ENCODE peak calls at places on chromosomes 5 and 9, in nine cellular contexts. E is colonic mucosa, C is body of pancreas, Q is MM.1S, M is hepatocyte, D is breast epithelium, U is neural progenitor cell, J is HCT116, A is HFF-Myc. L is an unnamed sample.

GRCh38 chr9:113622600-113623400 is 159.3 kb downstream of the RGS3 start:
- DNase-seq in J (peak; percentile 81), Q (no peak), A (no peak), E (no peak), U (no peak), M (peak; percentile 85), C (peak; percentile 51), D (no peak), L (peak; percentile 76)

GRCh38 chr5:41176952-41177351 is 36.4 kb downstream of the C6 start:
- DNase-seq in Q (no peak), U (no peak), C (no peak), A (no peak), D (no peak), E (no peak), M (no peak), J (no peak), L (no peak)

GRCh38 chr5:54220230-54221040 is 89.9 kb downstream of the ARL15 start:
- DNase-seq in D (no peak), C (no peak), J (no peak), Q (no peak), E (no peak), A (no peak), U (no peak), M (no peak), L (no peak)

GRCh38 chr5:135333737-135334515 is 65.1 kb downstream of the MACROH2A1 start:
- DNase-seq in E (no peak), M (no peak), A (no peak), Q (no peak), U (no peak), J (no peak), C (no peak), D (no peak), L (no peak)

GRCh38 chr9:89593776-89594427 is 10.9 kb upstream of the GADD45G start:
- DNase-seq in Q (peak; percentile 62), M (peak; percentile 84), C (peak; percentile 63), D (peak; percentile 67), A (no peak), E (peak; percentile 66), J (no peak), U (peak; percentile 81), L (peak; percentile 76)

GRCh38 chr9:100999914-101000540 is 28.5 kb upstream of the PLPPR1 start:
- DNase-seq in M (no peak), A (no peak), U (no peak), Q (no peak), D (no peak), J (no peak), C (no peak), E (no peak), L (no peak)

GRCh38 chr5:159890141-159890540 is 26.1 kb upstream of the ADRA1B start:
- DNase-seq in A (no peak), J (no peak), Q (no peak), M (no peak), D (no peak), C (no peak), E (no peak), U (no peak), L (no peak)

GRCh38 chr9:112012026-112012902 is 115.7 kb downstream of the UGCG start:
- DNase-seq in M (peak; percentile 70), A (peak; percentile 90), Q (peak; percentile 63), J (peak; percentile 91), E (peak; percentile 73), U (no peak), D (peak; percentile 60), C (peak; percentile 80), L (peak; percentile 65)

GRCh38 chr5:11719888-11720481 is 184.3 kb downstream of the CTNND2 start:
- DNase-seq in C (peak; percentile 61), E (peak; percentile 43), U (peak; percentile 84), M (peak; percentile 83), J (no peak), Q (peak; percentile 77), A (no peak), D (no peak), L (no peak)

GRCh38 chr9:94761506-94761905 is 35.0 kb downstream of the AOPEP start:
- DNase-seq in A (no peak), M (no peak), U (no peak), E (no peak), D (no peak), C (no peak), J (no peak), Q (no peak), L (peak; percentile 34)

GRCh38 chr9:88013051-88013450 is 38.7 kb upstream of the CDK20 start:
- DNase-seq in Q (no peak), C (no peak), E (no peak), D (no peak), U (peak; percentile 24), A (no peak), M (no peak), J (no peak), L (no peak)

GRCh38 chr9:88006511-88007290 is 32.4 kb upstream of the CDK20 start:
- DNase-seq in M (no peak), Q (no peak), A (no peak), E (no peak), D (no peak), C (no peak), J (no peak), U (no peak), L (no peak)

GRCh38 chr9:88013607-88014006 is 39.3 kb upstream of the CDK20 start:
- DNase-seq in Q (no peak), C (no peak), A (no peak), J (no peak), M (no peak), U (no peak), E (no peak), D (no peak), L (no peak)

GRCh38 chr9:88007291-88007650 is 32.9 kb upstream of the CDK20 start:
- DNase-seq in C (no peak), M (no peak), U (no peak), E (no peak), D (no peak), A (no peak), J (no peak), Q (peak; percentile 59), L (peak; percentile 52)

GRCh38 chr9:88011005-88011766 is 36.9 kb upstream of the CDK20 start:
- DNase-seq in C (no peak), Q (no peak), E (no peak), J (no peak), A (no peak), M (peak; percentile 24), U (peak; percentile 21), D (no peak), L (no peak)
- TF ChIP-seq CTCF in C (no peak), Q (no peak), E (no peak), J (peak; percentile 29), A (peak; percentile 31), M (peak; percentile 45), U (peak; percentile 51), D (no peak), L (no peak)

GRCh38 chr9:127909839-127910273 is 7.0 kb downstream of the ST6GALNAC4 start:
- DNase-seq in M (no peak), U (no peak), A (no peak), J (no peak), Q (no peak), E (no peak), C (no peak), D (no peak), L (no peak)

GRCh38 chr9:127912296-127912695 is 4.5 kb downstream of the ST6GALNAC4 start:
- DNase-seq in Q (no peak), E (peak; percentile 32), J (no peak), A (no peak), C (no peak), M (no peak), D (no peak), U (no peak), L (no peak)

GRCh38 chr9:127908660-127908926 is 8.2 kb downstream of the ST6GALNAC4 start:
- DNase-seq in D (no peak), Q (no peak), C (peak; percentile 11), J (no peak), M (no peak), U (no peak), A (no peak), E (no peak), L (no peak)

GRCh38 chr9:127912882-127913281 is 4.0 kb downstream of the ST6GALNAC4 start:
- DNase-seq in A (no peak), J (no peak), M (peak; percentile 82), U (no peak), D (no peak), C (peak; percentile 75), Q (no peak), E (peak; percentile 88), L (no peak)

DNA sequence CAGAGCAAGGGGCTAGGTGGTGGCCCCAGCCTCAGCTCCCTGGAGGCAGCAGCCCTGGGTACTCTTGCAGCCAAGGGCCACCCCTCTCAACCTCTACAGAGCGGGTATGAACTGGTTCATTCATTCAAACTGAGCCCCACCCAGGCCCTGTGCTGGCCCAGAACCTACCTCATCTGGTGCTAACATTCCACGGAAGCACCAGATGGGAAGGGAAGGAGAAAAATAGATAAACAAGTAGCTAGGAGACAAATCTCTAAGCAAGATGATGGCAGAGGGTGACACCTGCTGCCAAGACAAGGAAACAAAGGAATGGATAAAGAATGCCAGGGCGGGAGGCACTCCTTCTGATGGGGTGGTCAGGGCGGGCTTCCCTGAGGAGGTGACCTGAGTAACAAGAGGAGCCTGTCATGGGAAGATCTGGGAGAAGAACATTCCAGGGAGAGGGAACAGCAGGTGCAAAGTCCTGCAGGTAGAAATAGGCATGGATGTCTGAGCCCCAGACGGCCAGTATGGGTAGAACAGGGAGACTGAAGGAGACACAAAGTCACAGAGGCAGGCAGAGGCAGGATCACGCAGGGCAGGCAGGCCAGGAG is 6.1 kb downstream of the ST6GALNAC4 start:
- DNase-seq in J (no peak), A (no peak), E (peak; percentile 69), D (no peak), Q (no peak), M (no peak), C (peak; percentile 11), U (no peak), L (no peak)
- TF ChIP-seq CTCF in J (no peak), A (peak; percentile 8), E (no peak), D (no peak), Q (peak; percentile 17), M (peak; percentile 35), C (no peak), U (peak; percentile 15), L (peak; percentile 25)

GRCh38 chr5:163079618-163080017 is 357.8 kb upstream of the CCNG1 start:
- DNase-seq in E (no peak), J (no peak), U (no peak), D (no peak), Q (peak; percentile 47), C (no peak), A (no peak), M (no peak), L (no peak)
- TF ChIP-seq CTCF in E (no peak), J (no peak), U (peak; percentile 58), D (no peak), Q (peak; percentile 66), C (no peak), A (peak; percentile 12), M (no peak), L (peak; percentile 51)

DNA sequence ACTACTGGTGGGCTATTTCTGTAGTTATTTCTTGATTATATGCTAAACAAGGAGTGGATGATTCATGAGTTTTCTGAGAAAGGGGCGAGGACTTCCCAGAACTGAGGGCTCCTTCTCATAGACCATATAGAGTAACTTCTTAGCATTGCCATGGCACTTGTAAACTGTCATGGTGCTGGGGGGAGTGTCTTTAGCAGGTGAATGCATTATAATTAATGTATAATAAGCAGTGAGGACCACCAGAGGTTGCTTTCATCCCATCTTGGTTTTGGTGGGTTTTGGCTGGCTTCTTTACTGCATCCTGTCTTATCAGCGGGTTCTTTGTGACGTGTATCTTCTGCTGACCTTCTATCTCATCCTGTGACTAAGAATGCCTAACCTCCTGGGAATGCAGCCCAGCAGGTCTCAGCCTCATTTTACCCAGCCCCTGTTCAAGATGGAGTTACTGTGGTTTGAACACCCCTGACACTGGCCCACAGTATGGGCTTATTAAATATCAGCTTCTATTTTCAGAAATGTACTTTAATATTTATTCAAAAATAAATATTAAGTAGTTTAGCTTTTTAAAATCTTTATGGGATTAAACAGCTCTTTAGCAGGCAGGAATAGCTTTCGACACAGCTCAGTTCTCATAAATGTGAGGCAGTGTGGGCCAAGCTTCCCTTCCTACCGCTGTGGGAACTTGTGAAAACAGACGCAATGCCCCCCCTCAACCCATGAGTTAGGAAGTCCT is 44.4 kb downstream of the GALNT12 start:
- DNase-seq in M (no peak), J (no peak), D (peak; percentile 12), Q (no peak), U (no peak), C (no peak), A (no peak), E (no peak), L (no peak)
- TF ChIP-seq CTCF in M (no peak), J (no peak), D (no peak), Q (no peak), U (no peak), C (no peak), A (no peak), E (no peak), L (no peak)

L was measured in GM10248.